ENCODE peak calls at places on chromosomes 7 and 10, in five cellular contexts. U is spleen, V is prostate gland, S is heart right ventricle, E is heart left ventricle. X is an unnamed sample.

GRCh38 chr10:16933799-16934198 is 116.6 kb upstream of the RSU1 start:
- DNase-seq in S (no peak), V (no peak), E (no peak), U (no peak), X (no peak)

GRCh38 chr10:45660876-45661411 is 11.6 kb downstream of the ZFAND4 start:
- DNase-seq in E (no peak), V (no peak), S (no peak), U (no peak), X (no peak)

GRCh38 chr7:103824251-103824650 is 165.2 kb downstream of the RELN start:
- DNase-seq in V (no peak), S (no peak), E (no peak), U (no peak), X (no peak)

GRCh38 chr7:141572175-141572574 is 21.0 kb downstream of the AGK start:
- DNase-seq in S (no peak), E (no peak), U (no peak), V (no peak), X (no peak)

GRCh38 chr10:97407952-97408248 is 6.8 kb upstream of the RRP12 start:
- DNase-seq in U (no peak), E (no peak), S (no peak), V (no peak), X (no peak)

GRCh38 chr7:28409716-28410627 is 2.3 kb upstream of the CREB5 start:
- DNase-seq in S (peak; percentile 48), E (peak; percentile 72), V (peak; percentile 19), U (peak; percentile 76), X (no peak)

GRCh38 chr10:8043569-8044306 is 10.8 kb upstream of the GATA3 start:
- DNase-seq in U (no peak), V (no peak), S (no peak), E (no peak), X (no peak)

GRCh38 chr7:95585426-95585789 is 10.9 kb downstream of the PDK4 start:
- DNase-seq in S (no peak), E (no peak), U (no peak), V (no peak), X (no peak)

GRCh38 chr7:71547426-71547825 is 415.5 kb downstream of the GALNT17 start:
- DNase-seq in U (no peak), S (no peak), E (no peak), V (no peak), X (no peak)

GRCh38 chr7:111911166-111911961 is 294.8 kb downstream of the DOCK4 start:
- DNase-seq in U (no peak), S (no peak), V (no peak), E (no peak), X (no peak)

GRCh38 chr10:10796774-10797415 is 220.8 kb upstream of the CELF2 start:
- DNase-seq in U (no peak), E (no peak), S (no peak), V (no peak), X (peak; percentile 91)

GRCh38 chr7:154997840-154998370 is 5.0 kb downstream of the PAXIP1 start:
- DNase-seq in E (no peak), V (no peak), S (no peak), U (no peak), X (peak; percentile 75)

GRCh38 chr10:79087721-79088120 is 19.0 kb downstream of the ZMIZ1 start:
- DNase-seq in E (no peak), V (no peak), U (no peak), S (no peak), X (peak; percentile 38)

GRCh38 chr7:71184136-71184535 is 52.2 kb downstream of the GALNT17 start:
- DNase-seq in E (no peak), V (no peak), S (no peak), U (no peak), X (no peak)

GRCh38 chr7:73663033-73663432 is 4.6 kb upstream of the VPS37D start:
- DNase-seq in E (no peak), U (no peak), V (no peak), S (no peak), X (no peak)

GRCh38 chr10:101572785-101573184 is 15.3 kb downstream of the POLL start:
- DNase-seq in V (no peak), S (no peak), E (no peak), U (no peak), X (no peak)

GRCh38 chr10:132886211-132887099 is 55.9 kb downstream of the CFAP46 start:
- DNase-seq in S (peak; percentile 3), E (peak; percentile 51), V (no peak), U (peak; percentile 69), X (no peak)

GRCh38 chr7:90605055-90605454 is 8.9 kb downstream of the CDK14 start:
- DNase-seq in U (no peak), V (no peak), E (no peak), S (no peak), X (no peak)

GRCh38 chr7:36747251-36747968 is 23.1 kb upstream of the AOAH start:
- DNase-seq in S (no peak), V (no peak), U (no peak), E (no peak), X (peak; percentile 9)

GRCh38 chr7:50632561-50633413 is 67.6 kb upstream of the DDC start:
- DNase-seq in S (no peak), E (no peak), V (no peak), U (no peak), X (peak; percentile 45)

GRCh38 chr7:38303866-38304265 is 30.4 kb upstream of the TARP start:
- DNase-seq in E (no peak), V (no peak), S (no peak), U (no peak), X (no peak)

GRCh38 chr7:20509892-20510645 is 105.4 kb upstream of the ABCB5 start:
- DNase-seq in E (no peak), S (no peak), V (no peak), U (no peak), X (no peak)

GRCh38 chr7:22969010-22969431 is 44.9 kb downstream of the HYCC1 start:
- DNase-seq in V (no peak), U (no peak), E (no peak), S (no peak), X (no peak)

GRCh38 chr10:17200885-17201164 is 647 bp downstream of the TRDMT1 start:
- DNase-seq in V (peak; percentile 49), E (no peak), S (no peak), U (no peak), X (peak; percentile 43)

GRCh38 chr7:4824120-4824775 is 37.6 kb downstream of the PAPOLB start:
- DNase-seq in V (no peak), S (no peak), E (peak; percentile 38), U (peak; percentile 64), X (no peak)

GRCh38 chr7:102169651-102170416 is 116.8 kb upstream of the SH2B2 start:
- DNase-seq in U (no peak), S (no peak), V (no peak), E (no peak), X (no peak)
- H3K36me3 ChIP-seq in U (peaks cover 6% of the 10 kb centered on the region), S (peaks cover 70% of the 10 kb centered on the region), V (no peaks in the 10 kb centered on the region), E (peaks cover 48% of the 10 kb centered on the region), X (peaks cover 1% of the 10 kb centered on the region)

DNA sequence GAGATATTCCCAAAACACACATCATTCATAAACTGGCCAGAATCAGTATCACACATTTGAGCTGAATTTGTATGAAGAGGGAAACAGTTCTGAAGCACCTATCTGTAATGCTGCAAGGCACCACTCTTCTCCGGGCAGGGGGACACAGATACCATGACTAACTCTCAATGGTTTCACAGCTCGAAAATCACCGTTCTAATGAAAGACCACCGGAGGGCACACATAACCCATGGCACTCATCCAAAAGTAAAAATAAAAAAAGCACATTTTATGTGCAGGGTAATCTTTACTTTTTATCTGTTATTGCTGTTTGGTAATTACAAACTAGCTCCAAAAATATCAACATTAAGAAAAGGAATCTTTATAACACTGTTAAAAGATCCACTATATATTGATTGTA is 137.5 kb downstream of the PARD3 start:
- DNase-seq in E (no peak), U (no peak), V (no peak), S (no peak), X (no peak)
- TF ChIP-seq CTCF in E (no peak), U (no peak), V (no peak), S (no peak), X (no peak)

GRCh38 chr10:116671274-116671926 is 50.6 kb downstream of the PNLIPRP2 start:
- DNase-seq in S (no peak), E (no peak), V (no peak), U (no peak), X (peak; percentile 52)
- H3K27me3 ChIP-seq in S (peaks cover 16% of the 10 kb centered on the region), E (peaks cover 7% of the 10 kb centered on the region), V (no peaks in the 10 kb centered on the region), U (peaks cover 12% of the 10 kb centered on the region), X (no peaks in the 10 kb centered on the region)

GRCh38 chr10:92562424-92562823 is 11.5 kb downstream of the IDE start:
- DNase-seq in S (no peak), V (no peak), U (no peak), E (no peak), X (no peak)
- H3K36me3 ChIP-seq in S (peaks cover 48% of the 10 kb centered on the region), V (no peaks in the 10 kb centered on the region), U (peaks cover 9% of the 10 kb centered on the region), E (peaks cover 37% of the 10 kb centered on the region), X (no peaks in the 10 kb centered on the region)

GRCh38 chr7:151193203-151193602 is 6.2 kb upstream of the ASB10 start:
- DNase-seq in V (no peak), E (no peak), U (no peak), S (no peak), X (no peak)

GRCh38 chr7:151189038-151189437 is 2.0 kb upstream of the ASB10 start:
- DNase-seq in E (peak; percentile 1), U (no peak), V (no peak), S (no peak), X (no peak)

GRCh38 chr7:151194188-151194587 is 7.1 kb upstream of the ASB10 start:
- DNase-seq in U (no peak), V (no peak), S (no peak), E (no peak), X (no peak)

GRCh38 chr7:151192002-151192539 is 5.0 kb upstream of the ASB10 start:
- DNase-seq in S (no peak), V (no peak), E (no peak), U (no peak), X (no peak)

GRCh38 chr7:151191544-151191943 is 4.5 kb upstream of the ASB10 start:
- DNase-seq in E (no peak), S (no peak), V (no peak), U (no peak), X (no peak)
- TF ChIP-seq CTCF in E (no peak), S (no peak), V (no peak), U (no peak), X (no peak)

GRCh38 chr10:70053212-70053895 is 708 bp downstream of the MACROH2A2 start:
- DNase-seq in S (peak; percentile 31), E (peak; percentile 69), V (no peak), U (no peak), X (no peak)
- H3K27me3 ChIP-seq in S (no peaks in the 10 kb centered on the region), E (no peaks in the 10 kb centered on the region), V (no peaks in the 10 kb centered on the region), U (peaks cover 47% of the 10 kb centered on the region), X (no peaks in the 10 kb centered on the region)

GRCh38 chr7:76056241-76056640 is 8.3 kb downstream of the MDH2 start:
- DNase-seq in V (no peak), S (no peak), U (no peak), E (no peak), X (no peak)
- H3K36me3 ChIP-seq in V (peaks cover 18% of the 10 kb centered on the region), S (peaks cover 98% of the 10 kb centered on the region), U (peaks cover 68% of the 10 kb centered on the region), E (peaks cover 84% of the 10 kb centered on the region), X (peaks cover 40% of the 10 kb centered on the region)